ENCODE peak calls at places on chromosomes 1 and 21, in nine cellular contexts. One of them, this sample, is unnamed.

GRCh38 chr1:9720785-9721605 is 69.5 kb downstream of the PIK3CD start:
- DNase-seq in transverse colon: no peak
- DNase-seq in ovary: no peak
- DNase-seq in H1: no peak
- DNase-seq in sigmoid colon: no peak
- DNase-seq in tibial nerve: no peak
- DNase-seq in A549: no peak
- DNase-seq in esophagus muscularis mucosa: no peak
- DNase-seq in K562: no peak
- DNase-seq in this sample: no peak

GRCh38 chr1:225825078-225825477 is 15.2 kb downstream of the EPHX1 start:
- DNase-seq in esophagus muscularis mucosa: no peak
- DNase-seq in H1: no peak
- DNase-seq in K562: peak
- DNase-seq in sigmoid colon: no peak
- DNase-seq in A549: no peak
- DNase-seq in tibial nerve: no peak
- DNase-seq in ovary: no peak
- DNase-seq in transverse colon: no peak
- DNase-seq in this sample: no peak

GRCh38 chr1:111592389-111593361 is 26.9 kb upstream of the RAP1A start:
- DNase-seq in sigmoid colon: peak
- DNase-seq in A549: peak
- DNase-seq in K562: peak
- DNase-seq in transverse colon: peak
- DNase-seq in esophagus muscularis mucosa: peak
- DNase-seq in H1: no peak
- DNase-seq in ovary: peak
- DNase-seq in tibial nerve: peak
- DNase-seq in this sample: peak

GRCh38 chr1:33519240-33519884 is 46.9 kb downstream of the ZSCAN20 start:
- DNase-seq in tibial nerve: no peak
- DNase-seq in K562: peak
- DNase-seq in esophagus muscularis mucosa: peak
- DNase-seq in sigmoid colon: no peak
- DNase-seq in A549: no peak
- DNase-seq in ovary: no peak
- DNase-seq in transverse colon: no peak
- DNase-seq in H1: no peak
- DNase-seq in this sample: no peak

GRCh38 chr1:2808831-2809605 is 7.5 kb upstream of the TTC34 start:
- DNase-seq in H1: no peak
- DNase-seq in tibial nerve: no peak
- DNase-seq in ovary: no peak
- DNase-seq in K562: no peak
- DNase-seq in esophagus muscularis mucosa: no peak
- DNase-seq in sigmoid colon: no peak
- DNase-seq in A549: no peak
- DNase-seq in transverse colon: no peak
- DNase-seq in this sample: no peak

GRCh38 chr1:231611851-231612250 is 14.7 kb upstream of the DISC1 start:
- DNase-seq in transverse colon: no peak
- DNase-seq in ovary: no peak
- DNase-seq in H1: no peak
- DNase-seq in tibial nerve: no peak
- DNase-seq in sigmoid colon: no peak
- DNase-seq in K562: no peak
- DNase-seq in esophagus muscularis mucosa: no peak
- DNase-seq in A549: no peak
- DNase-seq in this sample: no peak

GRCh38 chr1:236052227-236052993 is 12.5 kb downstream of the NID1 start:
- DNase-seq in H1: no peak
- DNase-seq in K562: no peak
- DNase-seq in transverse colon: no peak
- DNase-seq in sigmoid colon: peak
- DNase-seq in esophagus muscularis mucosa: no peak
- DNase-seq in A549: no peak
- DNase-seq in ovary: no peak
- DNase-seq in tibial nerve: no peak
- DNase-seq in this sample: no peak

GRCh38 chr1:114558548-114558947 is 22.9 kb downstream of the BCAS2 start:
- DNase-seq in ovary: no peak
- DNase-seq in tibial nerve: no peak
- DNase-seq in A549: peak
- DNase-seq in H1: no peak
- DNase-seq in K562: peak
- DNase-seq in transverse colon: no peak
- DNase-seq in esophagus muscularis mucosa: no peak
- DNase-seq in sigmoid colon: no peak
- DNase-seq in this sample: no peak

GRCh38 chr1:110130113-110130591 is 17.9 kb downstream of the UBL4B start:
- DNase-seq in ovary: no peak
- DNase-seq in sigmoid colon: no peak
- DNase-seq in esophagus muscularis mucosa: no peak
- DNase-seq in A549: no peak
- DNase-seq in K562: no peak
- DNase-seq in H1: peak
- DNase-seq in tibial nerve: no peak
- DNase-seq in transverse colon: no peak
- DNase-seq in this sample: no peak

GRCh38 chr21:38323721-38324591 is 67.2 kb downstream of the KCNJ15 start:
- DNase-seq in transverse colon: no peak
- DNase-seq in ovary: no peak
- DNase-seq in A549: no peak
- DNase-seq in K562: no peak
- DNase-seq in tibial nerve: no peak
- DNase-seq in sigmoid colon: no peak
- DNase-seq in esophagus muscularis mucosa: peak
- DNase-seq in H1: no peak
- DNase-seq in this sample: no peak

GRCh38 chr1:111587509-111588174 is 31.9 kb upstream of the RAP1A start:
- DNase-seq in tibial nerve: no peak
- DNase-seq in A549: no peak
- DNase-seq in transverse colon: no peak
- DNase-seq in ovary: no peak
- DNase-seq in sigmoid colon: no peak
- DNase-seq in H1: no peak
- DNase-seq in K562: no peak
- DNase-seq in esophagus muscularis mucosa: no peak
- DNase-seq in this sample: no peak

DNA sequence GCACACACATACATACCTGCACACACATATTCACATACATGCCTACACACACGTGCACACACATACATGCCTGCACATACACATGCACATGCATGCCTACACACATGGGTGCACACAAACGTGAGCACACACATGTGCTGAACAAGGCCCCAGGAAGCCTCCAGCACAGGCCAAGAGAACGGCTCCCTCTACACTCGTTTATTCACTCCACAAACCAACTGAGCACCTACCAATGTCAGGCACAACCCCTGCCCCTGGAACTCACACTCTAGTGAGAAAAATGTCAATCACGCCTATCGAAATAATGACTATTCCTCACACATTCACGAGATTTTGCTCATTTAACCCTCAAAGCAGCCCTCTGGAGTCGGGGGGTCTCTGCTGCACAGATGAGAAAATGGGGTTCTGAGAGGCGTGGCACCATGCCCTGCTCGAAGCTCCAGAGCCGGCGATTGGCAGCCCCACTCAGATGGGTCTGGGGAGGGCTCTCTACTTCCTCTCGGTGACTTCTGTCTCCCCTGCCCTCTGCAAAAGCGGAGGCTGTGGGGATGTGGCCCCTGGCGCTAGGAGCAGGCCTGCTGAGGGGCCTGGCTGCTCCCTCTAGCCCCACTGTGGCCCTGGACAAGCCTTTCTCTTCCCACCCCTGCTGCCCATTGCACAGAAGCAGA is 90.2 kb upstream of the RUNX3 start:
- DNase-seq in A549: no peak
- DNase-seq in K562: no peak
- DNase-seq in ovary: no peak
- DNase-seq in esophagus muscularis mucosa: no peak
- DNase-seq in H1: no peak
- DNase-seq in transverse colon: no peak
- DNase-seq in tibial nerve: no peak
- DNase-seq in sigmoid colon: no peak
- DNase-seq in this sample: no peak
- H3K4me3 ChIP-seq in A549: no peak
- H3K4me3 ChIP-seq in K562: no peak
- H3K4me3 ChIP-seq in ovary: no peak
- H3K4me3 ChIP-seq in esophagus muscularis mucosa: no peak
- H3K4me3 ChIP-seq in H1: no peak
- H3K4me3 ChIP-seq in transverse colon: no peak
- H3K4me3 ChIP-seq in tibial nerve: no peak
- H3K4me3 ChIP-seq in sigmoid colon: no peak
- H3K4me3 ChIP-seq in this sample: no peak

GRCh38 chr1:224175615-224176014 is 7.4 kb upstream of the DEGS1 start:
- DNase-seq in A549: no peak
- DNase-seq in transverse colon: no peak
- DNase-seq in sigmoid colon: peak
- DNase-seq in ovary: peak
- DNase-seq in tibial nerve: no peak
- DNase-seq in esophagus muscularis mucosa: no peak
- DNase-seq in K562: no peak
- DNase-seq in H1: peak
- DNase-seq in this sample: no peak
- TF ChIP-seq CTCF in A549: no peak
- TF ChIP-seq CTCF in transverse colon: no peak
- TF ChIP-seq CTCF in sigmoid colon: no peak
- TF ChIP-seq CTCF in ovary: no peak
- TF ChIP-seq CTCF in tibial nerve: no peak
- TF ChIP-seq CTCF in esophagus muscularis mucosa: no peak
- TF ChIP-seq CTCF in K562: no peak
- TF ChIP-seq CTCF in H1: no peak
- TF ChIP-seq CTCF in this sample: no peak

DNA sequence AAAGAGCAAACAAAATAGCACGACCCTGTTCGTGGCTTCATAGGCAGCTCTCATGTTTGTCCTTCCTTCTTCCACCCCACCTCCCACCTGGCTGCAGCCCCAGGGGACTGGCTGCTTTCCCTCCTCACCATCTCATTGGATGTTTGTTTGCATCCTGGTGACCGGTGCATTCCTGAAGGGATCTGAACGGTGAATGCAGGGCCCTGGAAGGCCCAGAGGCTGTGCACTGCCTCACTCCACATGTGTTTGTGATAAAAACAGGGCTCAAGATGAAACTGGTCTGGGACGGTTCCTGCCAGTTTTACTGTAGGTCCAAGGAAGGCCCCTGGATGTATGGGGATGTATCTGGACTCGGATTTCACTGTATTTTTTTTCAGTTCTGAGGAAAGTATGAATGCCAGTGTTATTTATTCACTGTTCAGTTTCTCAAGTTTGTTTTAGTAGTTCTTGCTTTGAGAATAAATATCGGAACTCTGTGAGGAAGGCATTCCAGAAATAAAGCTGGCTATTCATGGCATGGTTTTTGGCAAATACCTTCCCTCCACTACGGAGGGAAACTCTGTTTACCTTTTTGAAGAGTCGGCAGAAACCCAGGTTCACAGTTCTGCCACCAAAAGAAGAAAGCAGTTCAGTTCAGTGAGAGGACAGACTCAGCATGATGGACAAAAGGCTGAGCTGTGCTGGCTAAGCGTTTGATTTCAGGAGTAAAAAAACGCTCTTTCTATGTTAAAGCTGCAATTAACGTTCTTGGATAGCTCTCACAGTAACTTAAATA is 42.6 kb downstream of the CNN3 start:
- DNase-seq in transverse colon: no peak
- DNase-seq in H1: peak
- DNase-seq in K562: no peak
- DNase-seq in esophagus muscularis mucosa: no peak
- DNase-seq in sigmoid colon: no peak
- DNase-seq in A549: no peak
- DNase-seq in ovary: peak
- DNase-seq in tibial nerve: no peak
- DNase-seq in this sample: no peak
- TF ChIP-seq EP300 in transverse colon: no peak
- TF ChIP-seq EP300 in H1: no peak
- TF ChIP-seq EP300 in K562: no peak
- TF ChIP-seq EP300 in esophagus muscularis mucosa: no peak
- TF ChIP-seq EP300 in sigmoid colon: no peak
- TF ChIP-seq EP300 in A549: no peak
- TF ChIP-seq EP300 in ovary: no peak
- TF ChIP-seq EP300 in tibial nerve: no peak
- TF ChIP-seq EP300 in this sample: no peak

GRCh38 chr1:1373051-1373450 is 2.0 kb downstream of the AURKAIP1 start:
- DNase-seq in esophagus muscularis mucosa: no peak
- DNase-seq in transverse colon: no peak
- DNase-seq in A549: no peak
- DNase-seq in sigmoid colon: no peak
- DNase-seq in ovary: no peak
- DNase-seq in H1: no peak
- DNase-seq in K562: no peak
- DNase-seq in tibial nerve: no peak
- DNase-seq in this sample: no peak

GRCh38 chr1:1371741-1372711 is 3.0 kb downstream of the AURKAIP1 start:
- DNase-seq in K562: peak
- DNase-seq in sigmoid colon: peak
- DNase-seq in tibial nerve: no peak
- DNase-seq in H1: peak
- DNase-seq in A549: peak
- DNase-seq in esophagus muscularis mucosa: no peak
- DNase-seq in transverse colon: peak
- DNase-seq in ovary: peak
- DNase-seq in this sample: peak

GRCh38 chr1:1374068-1374860 is 743 bp downstream of the AURKAIP1 start:
- DNase-seq in H1: no peak
- DNase-seq in A549: no peak
- DNase-seq in ovary: no peak
- DNase-seq in sigmoid colon: no peak
- DNase-seq in K562: no peak
- DNase-seq in tibial nerve: no peak
- DNase-seq in transverse colon: peak
- DNase-seq in esophagus muscularis mucosa: no peak
- DNase-seq in this sample: peak

GRCh38 chr1:1374861-1375662 is at the start of gene AURKAIP1:
- DNase-seq in esophagus muscularis mucosa: peak
- DNase-seq in ovary: peak
- DNase-seq in sigmoid colon: peak
- DNase-seq in A549: peak
- DNase-seq in transverse colon: peak
- DNase-seq in H1: peak
- DNase-seq in K562: peak
- DNase-seq in tibial nerve: peak
- DNase-seq in this sample: peak

DNA sequence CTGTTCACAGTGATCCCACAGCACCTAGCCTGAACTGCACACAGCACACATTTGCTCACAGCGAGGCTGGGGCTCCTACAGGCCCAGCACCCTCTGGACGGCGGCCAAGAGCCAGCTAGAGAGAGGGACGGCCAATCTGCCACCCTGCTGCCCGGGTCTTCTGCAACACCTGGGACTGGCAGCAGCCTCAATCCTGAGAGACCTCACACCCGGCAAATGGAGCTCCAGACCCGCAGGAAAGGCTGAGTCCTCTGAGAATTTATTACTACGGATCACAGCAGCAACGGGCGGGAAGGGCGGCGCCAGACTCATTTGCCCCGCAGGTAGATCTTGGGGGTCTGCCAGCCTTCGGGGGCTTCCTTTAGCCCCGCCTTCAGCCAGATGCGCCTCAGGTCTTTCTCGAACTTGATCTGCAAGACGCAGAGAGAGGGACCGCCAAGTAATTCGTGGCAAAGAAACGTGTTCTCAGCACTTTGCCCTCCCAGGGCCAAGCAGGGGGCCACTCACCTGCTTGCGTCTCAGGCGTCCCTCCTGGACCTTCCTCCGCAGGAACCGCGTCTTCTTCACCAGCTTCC is 1.4 kb downstream of the AURKAIP1 start:
- DNase-seq in esophagus muscularis mucosa: no peak
- DNase-seq in ovary: peak
- DNase-seq in tibial nerve: no peak
- DNase-seq in H1: no peak
- DNase-seq in K562: no peak
- DNase-seq in sigmoid colon: no peak
- DNase-seq in A549: no peak
- DNase-seq in transverse colon: peak
- DNase-seq in this sample: no peak
- H3K4me3 ChIP-seq in esophagus muscularis mucosa: peak
- H3K4me3 ChIP-seq in ovary: no peak
- H3K4me3 ChIP-seq in tibial nerve: peak
- H3K4me3 ChIP-seq in H1: peak
- H3K4me3 ChIP-seq in K562: peak
- H3K4me3 ChIP-seq in sigmoid colon: peak
- H3K4me3 ChIP-seq in A549: peak
- H3K4me3 ChIP-seq in transverse colon: no peak
- H3K4me3 ChIP-seq in this sample: peak